ENCODE peak calls at places on chromosomes 16 and 17, in six cellular contexts. One of them, this sample, is unnamed.

GRCh38 chr16:54446639-54447038 is 160.1 kb upstream of the IRX3 start:
- DNase-seq in ovary: peak; percentile 39
- DNase-seq in prostate gland: peak; percentile 53
- DNase-seq in IMR-90: no peak
- DNase-seq in adrenal gland: peak; percentile 83
- DNase-seq in esophagus squamous epithelium: no peak
- DNase-seq in this sample: no peak

GRCh38 chr16:25210758-25211157 is 6.0 kb upstream of the AQP8 start:
- DNase-seq in ovary: no peak
- DNase-seq in prostate gland: no peak
- DNase-seq in IMR-90: peak; percentile 83
- DNase-seq in adrenal gland: no peak
- DNase-seq in esophagus squamous epithelium: no peak
- DNase-seq in this sample: no peak

GRCh38 chr16:52578007-52578828 is 31.3 kb upstream of the TOX3 start:
- DNase-seq in ovary: no peak
- DNase-seq in prostate gland: no peak
- DNase-seq in IMR-90: no peak
- DNase-seq in adrenal gland: no peak
- DNase-seq in esophagus squamous epithelium: no peak
- DNase-seq in this sample: no peak

GRCh38 chr16:85316321-85316919 is 204.1 kb upstream of the CIBAR2 start:
- DNase-seq in ovary: peak; percentile 63
- DNase-seq in prostate gland: peak; percentile 50
- DNase-seq in IMR-90: peak; percentile 51
- DNase-seq in adrenal gland: peak; percentile 79
- DNase-seq in esophagus squamous epithelium: no peak
- DNase-seq in this sample: no peak

GRCh38 chr17:77332034-77332971 is 191.5 kb downstream of the SEC14L1 start:
- DNase-seq in ovary: no peak
- DNase-seq in prostate gland: no peak
- DNase-seq in IMR-90: no peak
- DNase-seq in adrenal gland: no peak
- DNase-seq in esophagus squamous epithelium: no peak
- DNase-seq in this sample: no peak

GRCh38 chr16:11328172-11329079 is 16.8 kb upstream of the RMI2 start:
- DNase-seq in ovary: peak; percentile 79
- DNase-seq in prostate gland: no peak
- DNase-seq in IMR-90: peak; percentile 97
- DNase-seq in adrenal gland: peak; percentile 73
- DNase-seq in esophagus squamous epithelium: peak; percentile 44
- DNase-seq in this sample: peak; percentile 91

GRCh38 chr17:1916339-1916738 is 86.5 kb downstream of the RPA1 start:
- DNase-seq in ovary: no peak
- DNase-seq in prostate gland: no peak
- DNase-seq in IMR-90: no peak
- DNase-seq in adrenal gland: no peak
- DNase-seq in esophagus squamous epithelium: no peak
- DNase-seq in this sample: no peak

GRCh38 chr16:48887646-48888045 is 277.7 kb upstream of the N4BP1 start:
- DNase-seq in ovary: no peak
- DNase-seq in prostate gland: no peak
- DNase-seq in IMR-90: no peak
- DNase-seq in adrenal gland: no peak
- DNase-seq in esophagus squamous epithelium: no peak
- DNase-seq in this sample: no peak

GRCh38 chr17:4743216-4743615 is 3.5 kb upstream of the CXCL16 start:
- DNase-seq in ovary: no peak
- DNase-seq in prostate gland: no peak
- DNase-seq in IMR-90: no peak
- DNase-seq in adrenal gland: no peak
- DNase-seq in esophagus squamous epithelium: no peak
- DNase-seq in this sample: no peak

GRCh38 chr16:74738134-74738541 is 36.5 kb downstream of the FA2H start:
- DNase-seq in ovary: no peak
- DNase-seq in prostate gland: no peak
- DNase-seq in IMR-90: peak; percentile 25
- DNase-seq in adrenal gland: no peak
- DNase-seq in esophagus squamous epithelium: no peak
- DNase-seq in this sample: no peak

GRCh38 chr17:61728297-61728836 is 135.0 kb downstream of the BRIP1 start:
- DNase-seq in ovary: no peak
- DNase-seq in prostate gland: no peak
- DNase-seq in IMR-90: no peak
- DNase-seq in adrenal gland: no peak
- DNase-seq in esophagus squamous epithelium: no peak
- DNase-seq in this sample: no peak

GRCh38 chr17:40301315-40301714 is 7.7 kb upstream of the RARA start:
- DNase-seq in ovary: no peak
- DNase-seq in prostate gland: peak; percentile 64
- DNase-seq in IMR-90: no peak
- DNase-seq in adrenal gland: no peak
- DNase-seq in esophagus squamous epithelium: no peak
- DNase-seq in this sample: no peak

GRCh38 chr16:85057948-85058347 is 30.4 kb downstream of the KIAA0513 start:
- DNase-seq in ovary: no peak
- DNase-seq in prostate gland: no peak
- DNase-seq in IMR-90: no peak
- DNase-seq in adrenal gland: no peak
- DNase-seq in esophagus squamous epithelium: no peak
- DNase-seq in this sample: no peak

GRCh38 chr17:34683390-34683789 is 104.0 kb downstream of the TMEM132E start:
- DNase-seq in ovary: no peak
- DNase-seq in prostate gland: no peak
- DNase-seq in IMR-90: no peak
- DNase-seq in adrenal gland: no peak
- DNase-seq in esophagus squamous epithelium: no peak
- DNase-seq in this sample: no peak

GRCh38 chr17:35726609-35727460 is 4.6 kb upstream of the RASL10B start:
- DNase-seq in ovary: peak; percentile 59
- DNase-seq in prostate gland: no peak
- DNase-seq in IMR-90: peak; percentile 88
- DNase-seq in adrenal gland: peak; percentile 58
- DNase-seq in esophagus squamous epithelium: no peak
- DNase-seq in this sample: peak; percentile 59

GRCh38 chr17:10041287-10041612 is 136.2 kb upstream of the RCVRN start:
- DNase-seq in ovary: no peak
- DNase-seq in prostate gland: no peak
- DNase-seq in IMR-90: no peak
- DNase-seq in adrenal gland: peak; percentile 52
- DNase-seq in esophagus squamous epithelium: no peak
- DNase-seq in this sample: no peak

GRCh38 chr16:69932691-69933392 is 18.3 kb upstream of the CLEC18A start:
- DNase-seq in ovary: peak; percentile 31
- DNase-seq in prostate gland: no peak
- DNase-seq in IMR-90: no peak
- DNase-seq in adrenal gland: no peak
- DNase-seq in esophagus squamous epithelium: no peak
- DNase-seq in this sample: no peak

GRCh38 chr17:83182620-83183063 is 103.2 kb downstream of the METRNL start:
- DNase-seq in ovary: peak; percentile 28
- DNase-seq in prostate gland: no peak
- DNase-seq in IMR-90: no peak
- DNase-seq in adrenal gland: no peak
- DNase-seq in esophagus squamous epithelium: no peak
- DNase-seq in this sample: peak; percentile 18

GRCh38 chr16:81127051-81127450 is 30.9 kb upstream of the GCSH start:
- DNase-seq in ovary: no peak
- DNase-seq in prostate gland: no peak
- DNase-seq in IMR-90: peak; percentile 67
- DNase-seq in adrenal gland: no peak
- DNase-seq in esophagus squamous epithelium: no peak
- DNase-seq in this sample: no peak

GRCh38 chr16:85571813-85572619 is 41.1 kb upstream of the GSE1 start:
- DNase-seq in ovary: no peak
- DNase-seq in prostate gland: no peak
- DNase-seq in IMR-90: no peak
- DNase-seq in adrenal gland: no peak
- DNase-seq in esophagus squamous epithelium: no peak
- DNase-seq in this sample: no peak

GRCh38 chr17:44086364-44087311 is 16.1 kb downstream of the G6PC3 start:
- DNase-seq in ovary: peak; percentile 72
- DNase-seq in prostate gland: no peak
- DNase-seq in IMR-90: peak; percentile 98
- DNase-seq in adrenal gland: peak; percentile 79
- DNase-seq in esophagus squamous epithelium: no peak
- DNase-seq in this sample: peak; percentile 73
- TF ChIP-seq POLR2A in ovary: no peak
- TF ChIP-seq POLR2A in prostate gland: no peak
- TF ChIP-seq POLR2A in IMR-90: peak; percentile 85
- TF ChIP-seq POLR2A in adrenal gland: no peak
- TF ChIP-seq POLR2A in esophagus squamous epithelium: no peak
- TF ChIP-seq POLR2A in this sample: no peak

GRCh38 chr17:66436643-66437042 is 134.2 kb downstream of the PRKCA start:
- DNase-seq in ovary: no peak
- DNase-seq in prostate gland: no peak
- DNase-seq in IMR-90: no peak
- DNase-seq in adrenal gland: no peak
- DNase-seq in esophagus squamous epithelium: no peak
- DNase-seq in this sample: no peak
- H3K4me3 ChIP-seq in ovary: no peak overlapping the region
- H3K4me3 ChIP-seq in prostate gland: no peak overlapping the region
- H3K4me3 ChIP-seq in IMR-90: no peak overlapping the region
- H3K4me3 ChIP-seq in adrenal gland: no peak overlapping the region
- H3K4me3 ChIP-seq in esophagus squamous epithelium: no peak overlapping the region
- H3K4me3 ChIP-seq in this sample: no peak overlapping the region

DNA sequence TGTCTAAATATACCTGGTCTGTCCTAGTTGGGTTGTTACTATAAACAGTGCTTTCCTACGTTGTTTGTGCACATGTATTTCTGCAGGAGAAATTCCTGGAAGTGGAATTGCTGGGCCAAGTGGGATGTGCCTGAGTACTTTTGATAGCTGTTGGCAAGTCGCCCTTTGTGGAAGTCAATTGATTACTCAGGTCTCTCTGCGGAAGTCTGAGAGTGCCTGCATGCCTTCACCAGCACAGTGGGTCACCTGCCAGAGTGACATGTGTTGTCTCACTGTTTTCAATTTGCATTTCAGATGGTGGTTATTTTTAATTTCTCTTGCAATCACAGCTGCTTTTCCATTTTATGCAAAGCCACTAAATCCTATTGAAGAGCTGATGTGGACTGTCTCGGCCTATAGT is 2.3 kb upstream of the MVD start:
- DNase-seq in ovary: no peak
- DNase-seq in prostate gland: no peak
- DNase-seq in IMR-90: no peak
- DNase-seq in adrenal gland: no peak
- DNase-seq in esophagus squamous epithelium: no peak
- DNase-seq in this sample: no peak
- TF ChIP-seq POLR2A in ovary: no peak
- TF ChIP-seq POLR2A in prostate gland: no peak
- TF ChIP-seq POLR2A in IMR-90: no peak
- TF ChIP-seq POLR2A in adrenal gland: no peak
- TF ChIP-seq POLR2A in esophagus squamous epithelium: no peak
- TF ChIP-seq POLR2A in this sample: no peak

DNA sequence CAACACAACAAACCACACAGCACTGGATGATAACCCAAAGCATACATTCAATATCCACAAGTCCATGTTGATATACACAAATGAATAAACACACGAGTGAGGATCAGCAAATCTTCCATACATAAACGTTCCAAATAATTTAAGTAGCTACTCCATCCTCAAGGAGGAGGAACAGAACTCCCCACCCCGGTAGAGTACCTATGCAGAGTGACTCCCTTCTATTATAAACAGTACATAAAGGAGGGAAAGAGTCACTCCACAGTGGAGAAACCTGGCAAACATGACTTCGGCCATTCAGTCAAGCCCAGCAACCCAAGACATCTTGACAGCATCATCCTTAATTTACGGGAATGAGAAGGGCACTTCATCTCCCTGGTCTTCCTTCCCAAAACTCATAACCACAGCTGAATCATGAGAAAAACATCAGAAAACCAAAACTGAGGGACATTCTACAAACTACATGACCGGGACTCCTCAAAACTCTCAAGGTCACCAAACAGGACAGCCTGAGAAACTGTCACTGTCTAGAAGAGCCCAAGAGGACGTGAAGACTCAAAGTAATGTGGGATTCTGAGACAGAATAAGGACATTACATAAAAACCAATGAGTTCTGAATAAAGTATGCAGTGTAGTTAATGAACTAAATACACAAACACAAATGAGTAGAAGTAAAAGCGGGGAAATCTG is 5.6 kb downstream of the USP22 start:
- DNase-seq in ovary: no peak
- DNase-seq in prostate gland: no peak
- DNase-seq in IMR-90: no peak
- DNase-seq in adrenal gland: no peak
- DNase-seq in esophagus squamous epithelium: no peak
- DNase-seq in this sample: no peak
- H3K4me3 ChIP-seq in ovary: no peak overlapping the region
- H3K4me3 ChIP-seq in prostate gland: no peak overlapping the region
- H3K4me3 ChIP-seq in IMR-90: no peak overlapping the region
- H3K4me3 ChIP-seq in adrenal gland: no peak overlapping the region
- H3K4me3 ChIP-seq in esophagus squamous epithelium: no peak overlapping the region
- H3K4me3 ChIP-seq in this sample: no peak overlapping the region

GRCh38 chr17:64106918-64107317 is 23.0 kb downstream of the ERN1 start:
- DNase-seq in ovary: no peak
- DNase-seq in prostate gland: no peak
- DNase-seq in IMR-90: no peak
- DNase-seq in adrenal gland: no peak
- DNase-seq in esophagus squamous epithelium: no peak
- DNase-seq in this sample: no peak
- TF ChIP-seq POLR2A in ovary: no peak
- TF ChIP-seq POLR2A in prostate gland: no peak
- TF ChIP-seq POLR2A in IMR-90: no peak
- TF ChIP-seq POLR2A in adrenal gland: no peak
- TF ChIP-seq POLR2A in esophagus squamous epithelium: no peak
- TF ChIP-seq POLR2A in this sample: no peak

This sample was measured in uterus.